ENCODE peak calls at places on chromosomes 1 and 21, in ten cellular contexts. One of them, this sample, is unnamed.

GRCh38 chr1:204660509-204660908 is 25.0 kb downstream of the LRRN2 start:
- DNase-seq in progenitor cell of endocrine pancreas: no peak
- DNase-seq in thoracic aorta: no peak
- DNase-seq in colonic mucosa: no peak
- DNase-seq in BE2C: no peak
- DNase-seq in nephron progenitor cell: no peak
- DNase-seq in activated B cell treated with CpG ODN at 0.5 μM for 24 hours: no peak
- DNase-seq in AG09319: peak
- DNase-seq in foreskin fibroblast: peak
- DNase-seq in OCI-LY7: no peak
- DNase-seq in this sample: no peak

GRCh38 chr1:21490774-21491482 is 18.3 kb upstream of the ALPL start:
- DNase-seq in progenitor cell of endocrine pancreas: no peak
- DNase-seq in thoracic aorta: no peak
- DNase-seq in colonic mucosa: peak
- DNase-seq in BE2C: peak
- DNase-seq in nephron progenitor cell: no peak
- DNase-seq in activated B cell treated with CpG ODN at 0.5 μM for 24 hours: no peak
- DNase-seq in AG09319: no peak
- DNase-seq in foreskin fibroblast: peak
- DNase-seq in OCI-LY7: peak
- DNase-seq in this sample: no peak

GRCh38 chr1:19525607-19526545 is 40.5 kb upstream of the CAPZB start:
- DNase-seq in progenitor cell of endocrine pancreas: no peak
- DNase-seq in thoracic aorta: no peak
- DNase-seq in colonic mucosa: no peak
- DNase-seq in BE2C: no peak
- DNase-seq in nephron progenitor cell: no peak
- DNase-seq in activated B cell treated with CpG ODN at 0.5 μM for 24 hours: no peak
- DNase-seq in AG09319: no peak
- DNase-seq in foreskin fibroblast: no peak
- DNase-seq in OCI-LY7: no peak
- DNase-seq in this sample: no peak

GRCh38 chr1:18473195-18473815 is 7.4 kb upstream of the KLHDC7A start:
- DNase-seq in progenitor cell of endocrine pancreas: no peak
- DNase-seq in thoracic aorta: no peak
- DNase-seq in colonic mucosa: no peak
- DNase-seq in BE2C: no peak
- DNase-seq in nephron progenitor cell: no peak
- DNase-seq in activated B cell treated with CpG ODN at 0.5 μM for 24 hours: no peak
- DNase-seq in AG09319: no peak
- DNase-seq in foreskin fibroblast: no peak
- DNase-seq in OCI-LY7: no peak
- DNase-seq in this sample: no peak

GRCh38 chr1:101520302-101520701 is 283.5 kb downstream of the S1PR1 start:
- DNase-seq in progenitor cell of endocrine pancreas: no peak
- DNase-seq in thoracic aorta: no peak
- DNase-seq in colonic mucosa: peak
- DNase-seq in BE2C: peak
- DNase-seq in nephron progenitor cell: peak
- DNase-seq in activated B cell treated with CpG ODN at 0.5 μM for 24 hours: no peak
- DNase-seq in AG09319: peak
- DNase-seq in foreskin fibroblast: peak
- DNase-seq in OCI-LY7: peak
- DNase-seq in this sample: no peak

GRCh38 chr1:29383972-29384371 is 147.7 kb downstream of the PTPRU start:
- DNase-seq in progenitor cell of endocrine pancreas: peak
- DNase-seq in thoracic aorta: no peak
- DNase-seq in colonic mucosa: no peak
- DNase-seq in BE2C: no peak
- DNase-seq in nephron progenitor cell: no peak
- DNase-seq in activated B cell treated with CpG ODN at 0.5 μM for 24 hours: no peak
- DNase-seq in AG09319: no peak
- DNase-seq in foreskin fibroblast: peak
- DNase-seq in OCI-LY7: no peak
- DNase-seq in this sample: no peak

GRCh38 chr1:52906135-52906603 is 15.4 kb downstream of the ECHDC2 start:
- DNase-seq in progenitor cell of endocrine pancreas: no peak
- DNase-seq in thoracic aorta: no peak
- DNase-seq in colonic mucosa: no peak
- DNase-seq in BE2C: no peak
- DNase-seq in nephron progenitor cell: no peak
- DNase-seq in activated B cell treated with CpG ODN at 0.5 μM for 24 hours: no peak
- DNase-seq in AG09319: no peak
- DNase-seq in foreskin fibroblast: no peak
- DNase-seq in OCI-LY7: no peak
- DNase-seq in this sample: no peak

GRCh38 chr1:231493421-231494185 is 34.9 kb upstream of the TSNAX start:
- DNase-seq in progenitor cell of endocrine pancreas: no peak
- DNase-seq in thoracic aorta: no peak
- DNase-seq in colonic mucosa: no peak
- DNase-seq in BE2C: no peak
- DNase-seq in nephron progenitor cell: no peak
- DNase-seq in activated B cell treated with CpG ODN at 0.5 μM for 24 hours: no peak
- DNase-seq in AG09319: no peak
- DNase-seq in foreskin fibroblast: peak
- DNase-seq in OCI-LY7: no peak
- DNase-seq in this sample: no peak

GRCh38 chr21:17454315-17455027 is 58.4 kb upstream of the CXADR start:
- DNase-seq in progenitor cell of endocrine pancreas: peak
- DNase-seq in thoracic aorta: no peak
- DNase-seq in colonic mucosa: peak
- DNase-seq in BE2C: peak
- DNase-seq in nephron progenitor cell: peak
- DNase-seq in activated B cell treated with CpG ODN at 0.5 μM for 24 hours: no peak
- DNase-seq in AG09319: peak
- DNase-seq in foreskin fibroblast: peak
- DNase-seq in OCI-LY7: peak
- DNase-seq in this sample: peak

GRCh38 chr1:200275415-200275814 is 134.4 kb downstream of the ZNF281 start:
- DNase-seq in progenitor cell of endocrine pancreas: no peak
- DNase-seq in thoracic aorta: no peak
- DNase-seq in colonic mucosa: no peak
- DNase-seq in BE2C: no peak
- DNase-seq in nephron progenitor cell: no peak
- DNase-seq in activated B cell treated with CpG ODN at 0.5 μM for 24 hours: no peak
- DNase-seq in AG09319: no peak
- DNase-seq in foreskin fibroblast: no peak
- DNase-seq in OCI-LY7: no peak
- DNase-seq in this sample: no peak

DNA sequence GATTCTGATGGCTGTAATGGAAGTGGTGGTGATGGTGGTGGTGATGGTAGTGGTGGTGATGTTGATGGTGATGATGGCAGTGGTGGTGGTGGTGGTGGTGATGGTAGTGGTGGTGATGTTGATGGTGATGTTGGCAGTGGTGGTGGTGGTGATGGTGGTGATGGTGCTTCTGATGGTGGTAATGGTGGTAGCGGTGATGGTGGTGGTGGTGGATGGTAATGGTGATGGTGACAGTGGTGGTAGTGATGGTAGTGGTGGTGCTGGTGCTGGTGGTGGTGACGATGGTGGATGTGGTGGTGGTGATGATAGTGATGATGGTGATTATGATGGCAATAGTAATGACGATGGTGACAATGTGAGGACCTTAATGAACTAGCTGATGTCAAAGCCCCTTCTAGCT is 35.6 kb upstream of the LRRC3 start:
- DNase-seq in progenitor cell of endocrine pancreas: no peak
- DNase-seq in thoracic aorta: no peak
- DNase-seq in colonic mucosa: no peak
- DNase-seq in BE2C: no peak
- DNase-seq in nephron progenitor cell: no peak
- DNase-seq in activated B cell treated with CpG ODN at 0.5 μM for 24 hours: no peak
- DNase-seq in AG09319: no peak
- DNase-seq in foreskin fibroblast: no peak
- DNase-seq in OCI-LY7: no peak
- DNase-seq in this sample: no peak
- TF ChIP-seq CTCF in progenitor cell of endocrine pancreas: no peak
- TF ChIP-seq CTCF in thoracic aorta: no peak
- TF ChIP-seq CTCF in colonic mucosa: no peak
- TF ChIP-seq CTCF in BE2C: no peak
- TF ChIP-seq CTCF in nephron progenitor cell: no peak
- TF ChIP-seq CTCF in activated B cell treated with CpG ODN at 0.5 μM for 24 hours: no peak
- TF ChIP-seq CTCF in AG09319: no peak
- TF ChIP-seq CTCF in foreskin fibroblast: no peak
- TF ChIP-seq CTCF in OCI-LY7: no peak
- TF ChIP-seq CTCF in this sample: no peak

GRCh38 chr21:20424943-20425342 is 573.3 kb upstream of the NCAM2 start:
- DNase-seq in progenitor cell of endocrine pancreas: no peak
- DNase-seq in thoracic aorta: no peak
- DNase-seq in colonic mucosa: no peak
- DNase-seq in BE2C: no peak
- DNase-seq in nephron progenitor cell: no peak
- DNase-seq in activated B cell treated with CpG ODN at 0.5 μM for 24 hours: no peak
- DNase-seq in AG09319: no peak
- DNase-seq in foreskin fibroblast: no peak
- DNase-seq in OCI-LY7: no peak
- DNase-seq in this sample: no peak
- TF ChIP-seq CTCF in progenitor cell of endocrine pancreas: no peak
- TF ChIP-seq CTCF in thoracic aorta: no peak
- TF ChIP-seq CTCF in colonic mucosa: no peak
- TF ChIP-seq CTCF in BE2C: peak
- TF ChIP-seq CTCF in nephron progenitor cell: no peak
- TF ChIP-seq CTCF in activated B cell treated with CpG ODN at 0.5 μM for 24 hours: no peak
- TF ChIP-seq CTCF in AG09319: no peak
- TF ChIP-seq CTCF in foreskin fibroblast: no peak
- TF ChIP-seq CTCF in OCI-LY7: no peak
- TF ChIP-seq CTCF in this sample: no peak

GRCh38 chr1:46242918-46243317 is 4.6 kb upstream of the RAD54L start:
- DNase-seq in progenitor cell of endocrine pancreas: no peak
- DNase-seq in thoracic aorta: no peak
- DNase-seq in colonic mucosa: no peak
- DNase-seq in BE2C: no peak
- DNase-seq in nephron progenitor cell: no peak
- DNase-seq in activated B cell treated with CpG ODN at 0.5 μM for 24 hours: no peak
- DNase-seq in AG09319: no peak
- DNase-seq in foreskin fibroblast: no peak
- DNase-seq in OCI-LY7: no peak
- DNase-seq in this sample: no peak

GRCh38 chr1:46246548-46247432 is 773 bp upstream of the RAD54L start:
- DNase-seq in progenitor cell of endocrine pancreas: no peak
- DNase-seq in thoracic aorta: peak
- DNase-seq in colonic mucosa: peak
- DNase-seq in BE2C: no peak
- DNase-seq in nephron progenitor cell: no peak
- DNase-seq in activated B cell treated with CpG ODN at 0.5 μM for 24 hours: no peak
- DNase-seq in AG09319: no peak
- DNase-seq in foreskin fibroblast: peak
- DNase-seq in OCI-LY7: peak
- DNase-seq in this sample: no peak

GRCh38 chr1:46247433-46248121 is at the start of gene RAD54L:
- DNase-seq in progenitor cell of endocrine pancreas: peak
- DNase-seq in thoracic aorta: peak
- DNase-seq in colonic mucosa: peak
- DNase-seq in BE2C: peak
- DNase-seq in nephron progenitor cell: peak
- DNase-seq in activated B cell treated with CpG ODN at 0.5 μM for 24 hours: peak
- DNase-seq in AG09319: peak
- DNase-seq in foreskin fibroblast: peak
- DNase-seq in OCI-LY7: peak
- DNase-seq in this sample: peak

GRCh38 chr1:46244656-46245371 is 2.7 kb upstream of the RAD54L start:
- DNase-seq in progenitor cell of endocrine pancreas: no peak
- DNase-seq in thoracic aorta: no peak
- DNase-seq in colonic mucosa: no peak
- DNase-seq in BE2C: no peak
- DNase-seq in nephron progenitor cell: no peak
- DNase-seq in activated B cell treated with CpG ODN at 0.5 μM for 24 hours: no peak
- DNase-seq in AG09319: no peak
- DNase-seq in foreskin fibroblast: peak
- DNase-seq in OCI-LY7: peak
- DNase-seq in this sample: no peak

DNA sequence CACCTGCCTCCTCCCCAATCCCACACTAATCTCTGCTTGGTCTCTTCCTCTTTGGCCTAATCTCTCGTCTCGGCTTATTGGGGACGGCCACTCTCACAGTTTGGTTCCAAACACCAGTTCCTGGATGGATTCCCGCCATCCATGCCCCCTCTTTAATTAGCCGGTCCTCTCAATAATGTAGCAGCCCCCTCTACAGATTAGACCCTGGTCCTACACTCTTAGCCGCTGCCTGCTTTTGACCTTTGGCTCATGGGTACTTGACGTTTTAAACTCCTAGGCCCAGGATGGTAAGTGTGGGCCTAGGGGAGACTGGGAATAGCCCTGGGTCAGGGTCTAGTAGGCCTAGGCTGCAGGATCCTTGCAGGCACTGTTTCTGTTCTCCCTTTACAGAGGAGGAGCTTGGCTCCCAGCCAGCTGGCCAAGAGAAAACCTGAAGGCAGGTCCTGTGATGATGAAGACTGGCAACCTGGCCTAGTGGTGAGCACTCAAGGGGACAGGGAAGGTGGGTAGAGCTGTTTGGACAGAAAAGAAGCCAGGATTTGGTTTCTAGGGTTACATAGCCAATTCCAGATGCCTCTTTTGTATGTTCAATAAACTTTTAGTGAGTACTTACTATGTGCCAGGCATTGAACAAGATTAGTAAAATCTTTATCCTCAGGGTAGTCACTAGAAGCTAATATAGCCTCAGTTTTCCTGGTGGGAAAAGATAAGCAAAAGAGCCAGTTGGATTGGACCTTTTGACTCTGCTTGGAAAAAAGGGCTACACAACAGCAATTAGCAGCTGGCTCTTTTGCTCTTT is 758 bp downstream of the RAD54L start:
- DNase-seq in progenitor cell of endocrine pancreas: no peak
- DNase-seq in thoracic aorta: no peak
- DNase-seq in colonic mucosa: peak
- DNase-seq in BE2C: peak
- DNase-seq in nephron progenitor cell: peak
- DNase-seq in activated B cell treated with CpG ODN at 0.5 μM for 24 hours: no peak
- DNase-seq in AG09319: no peak
- DNase-seq in foreskin fibroblast: peak
- DNase-seq in OCI-LY7: peak
- DNase-seq in this sample: no peak
- TF ChIP-seq CTCF in progenitor cell of endocrine pancreas: peak
- TF ChIP-seq CTCF in thoracic aorta: no peak
- TF ChIP-seq CTCF in colonic mucosa: no peak
- TF ChIP-seq CTCF in BE2C: peak
- TF ChIP-seq CTCF in nephron progenitor cell: peak
- TF ChIP-seq CTCF in activated B cell treated with CpG ODN at 0.5 μM for 24 hours: no peak
- TF ChIP-seq CTCF in AG09319: no peak
- TF ChIP-seq CTCF in foreskin fibroblast: no peak
- TF ChIP-seq CTCF in OCI-LY7: peak
- TF ChIP-seq CTCF in this sample: no peak

DNA sequence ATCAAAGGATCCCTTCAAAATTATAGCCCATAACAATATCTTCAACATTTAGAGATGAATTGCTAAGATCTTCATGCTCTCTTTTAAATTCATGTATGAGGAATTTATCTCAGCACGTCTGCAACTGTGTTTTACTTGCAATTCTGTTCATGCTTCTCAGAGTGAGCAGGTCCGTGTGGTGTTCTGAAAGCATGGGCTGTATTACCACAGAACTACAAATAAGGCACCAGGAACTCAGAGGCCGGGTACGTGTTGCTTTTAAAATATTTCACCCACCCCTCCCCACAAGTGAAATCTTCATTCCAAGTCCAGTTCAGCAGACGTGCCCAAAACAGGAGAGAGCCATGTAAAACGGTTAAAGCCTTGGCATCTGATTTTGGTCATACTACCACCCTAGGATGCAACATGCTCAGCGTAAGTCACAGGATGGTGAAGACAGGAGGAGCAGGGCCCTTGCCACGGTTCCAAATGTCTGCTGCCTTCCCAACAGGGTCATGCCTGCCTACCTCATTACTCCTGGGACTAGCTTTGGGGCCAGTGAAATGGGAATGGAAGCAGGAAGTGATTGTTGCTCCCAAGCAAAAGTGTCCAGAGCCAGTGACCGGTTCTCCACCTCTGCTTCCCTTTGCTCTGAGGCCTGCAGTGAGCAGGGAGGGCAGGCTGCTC is 133.7 kb downstream of the PTPN14 start:
- DNase-seq in progenitor cell of endocrine pancreas: no peak
- DNase-seq in thoracic aorta: no peak
- DNase-seq in colonic mucosa: no peak
- DNase-seq in BE2C: no peak
- DNase-seq in nephron progenitor cell: no peak
- DNase-seq in activated B cell treated with CpG ODN at 0.5 μM for 24 hours: no peak
- DNase-seq in AG09319: no peak
- DNase-seq in foreskin fibroblast: no peak
- DNase-seq in OCI-LY7: no peak
- DNase-seq in this sample: no peak
- TF ChIP-seq CTCF in progenitor cell of endocrine pancreas: no peak
- TF ChIP-seq CTCF in thoracic aorta: no peak
- TF ChIP-seq CTCF in colonic mucosa: no peak
- TF ChIP-seq CTCF in BE2C: no peak
- TF ChIP-seq CTCF in nephron progenitor cell: no peak
- TF ChIP-seq CTCF in activated B cell treated with CpG ODN at 0.5 μM for 24 hours: no peak
- TF ChIP-seq CTCF in AG09319: no peak
- TF ChIP-seq CTCF in foreskin fibroblast: no peak
- TF ChIP-seq CTCF in OCI-LY7: no peak
- TF ChIP-seq CTCF in this sample: no peak

This sample was measured in AG04449.